ENCODE peak calls at places on chromosomes 5 and 9, in eight cellular contexts. One of them, this sample, is unnamed.
A peak's percentile ranks its signal among the peaks of the same experiment; 100 is the strongest.

GRCh38 chr5:173963867-173964429 is 25.0 kb upstream of the C5orf47 start:
- DNase-seq in AG09309: no peak
- DNase-seq in body of pancreas: peak; percentile 31
- DNase-seq in uterus: no peak
- DNase-seq in SK-N-SH: peak; percentile 83
- DNase-seq in fibroblast of the aortic adventitia: no peak
- DNase-seq in GM10248: no peak
- DNase-seq in cardiac fibroblast: no peak
- DNase-seq in this sample: peak; percentile 24

GRCh38 chr9:105973811-105974407 is 279.6 kb downstream of the TMEM38B start:
- DNase-seq in uterus: no peak
- DNase-seq in fibroblast of the aortic adventitia: no peak
- DNase-seq in body of pancreas: no peak
- DNase-seq in AG09309: no peak
- DNase-seq in SK-N-SH: no peak
- DNase-seq in cardiac fibroblast: peak; percentile 10
- DNase-seq in GM10248: no peak
- DNase-seq in this sample: no peak

GRCh38 chr9:2367970-2368369 is 253.6 kb upstream of the VLDLR start:
- DNase-seq in fibroblast of the aortic adventitia: no peak
- DNase-seq in AG09309: no peak
- DNase-seq in SK-N-SH: no peak
- DNase-seq in body of pancreas: no peak
- DNase-seq in cardiac fibroblast: no peak
- DNase-seq in GM10248: no peak
- DNase-seq in uterus: no peak
- DNase-seq in this sample: no peak

GRCh38 chr5:135890867-135891266 is 4.8 kb downstream of the IL9 start:
- DNase-seq in cardiac fibroblast: no peak
- DNase-seq in body of pancreas: no peak
- DNase-seq in SK-N-SH: no peak
- DNase-seq in fibroblast of the aortic adventitia: no peak
- DNase-seq in uterus: no peak
- DNase-seq in AG09309: no peak
- DNase-seq in GM10248: no peak
- DNase-seq in this sample: peak; percentile 11

GRCh38 chr5:34585601-34586104 is 70.5 kb upstream of the RAI14 start:
- DNase-seq in GM10248: no peak
- DNase-seq in body of pancreas: peak; percentile 48
- DNase-seq in uterus: no peak
- DNase-seq in AG09309: no peak
- DNase-seq in fibroblast of the aortic adventitia: peak; percentile 39
- DNase-seq in SK-N-SH: no peak
- DNase-seq in cardiac fibroblast: peak; percentile 59
- DNase-seq in this sample: peak; percentile 86

GRCh38 chr5:172857982-172858381 is 23.9 kb downstream of the ERGIC1 start:
- DNase-seq in fibroblast of the aortic adventitia: no peak
- DNase-seq in SK-N-SH: no peak
- DNase-seq in body of pancreas: no peak
- DNase-seq in cardiac fibroblast: no peak
- DNase-seq in AG09309: no peak
- DNase-seq in GM10248: no peak
- DNase-seq in uterus: peak; percentile 15
- DNase-seq in this sample: no peak

GRCh38 chr9:21102311-21102710 is 24.6 kb upstream of the IFNB1 start:
- DNase-seq in AG09309: no peak
- DNase-seq in uterus: no peak
- DNase-seq in cardiac fibroblast: no peak
- DNase-seq in SK-N-SH: no peak
- DNase-seq in GM10248: no peak
- DNase-seq in fibroblast of the aortic adventitia: peak; percentile 5
- DNase-seq in body of pancreas: no peak
- DNase-seq in this sample: no peak

GRCh38 chr5:156779436-156779835 is 70.7 kb upstream of the PPP1R2B start:
- DNase-seq in fibroblast of the aortic adventitia: no peak
- DNase-seq in SK-N-SH: no peak
- DNase-seq in body of pancreas: peak; percentile 9
- DNase-seq in cardiac fibroblast: no peak
- DNase-seq in AG09309: no peak
- DNase-seq in uterus: no peak
- DNase-seq in GM10248: no peak
- DNase-seq in this sample: no peak

GRCh38 chr9:16044116-16044881 is 491.5 kb downstream of the CCDC171 start:
- DNase-seq in cardiac fibroblast: peak; percentile 70
- DNase-seq in body of pancreas: no peak
- DNase-seq in AG09309: no peak
- DNase-seq in fibroblast of the aortic adventitia: peak; percentile 56
- DNase-seq in SK-N-SH: no peak
- DNase-seq in uterus: no peak
- DNase-seq in GM10248: no peak
- DNase-seq in this sample: no peak

GRCh38 chr5:43036856-43037711 is 3.0 kb downstream of the ANXA2R start:
- DNase-seq in AG09309: no peak
- DNase-seq in GM10248: no peak
- DNase-seq in uterus: no peak
- DNase-seq in cardiac fibroblast: peak; percentile 39
- DNase-seq in SK-N-SH: no peak
- DNase-seq in fibroblast of the aortic adventitia: no peak
- DNase-seq in body of pancreas: no peak
- DNase-seq in this sample: no peak

GRCh38 chr9:135131488-135131887 is 44.0 kb downstream of the OLFM1 start:
- DNase-seq in SK-N-SH: no peak
- DNase-seq in fibroblast of the aortic adventitia: no peak
- DNase-seq in cardiac fibroblast: no peak
- DNase-seq in body of pancreas: no peak
- DNase-seq in GM10248: no peak
- DNase-seq in AG09309: no peak
- DNase-seq in uterus: no peak
- DNase-seq in this sample: no peak

GRCh38 chr5:122078116-122078865 is at the start of gene LOX:
- DNase-seq in cardiac fibroblast: peak; percentile 97
- DNase-seq in uterus: peak; percentile 86
- DNase-seq in fibroblast of the aortic adventitia: peak; percentile 98
- DNase-seq in body of pancreas: peak; percentile 60
- DNase-seq in AG09309: peak; percentile 96
- DNase-seq in GM10248: peak; percentile 16
- DNase-seq in SK-N-SH: peak; percentile 54
- DNase-seq in this sample: peak; percentile 63

GRCh38 chr9:93652604-93653592 is 76.5 kb downstream of the PHF2 start:
- DNase-seq in AG09309: no peak
- DNase-seq in SK-N-SH: no peak
- DNase-seq in body of pancreas: peak; percentile 6
- DNase-seq in uterus: no peak
- DNase-seq in cardiac fibroblast: no peak
- DNase-seq in fibroblast of the aortic adventitia: no peak
- DNase-seq in GM10248: no peak
- DNase-seq in this sample: no peak

GRCh38 chr5:60223342-60223741 is 329.8 kb upstream of the PDE4D start:
- DNase-seq in GM10248: no peak
- DNase-seq in body of pancreas: no peak
- DNase-seq in cardiac fibroblast: no peak
- DNase-seq in uterus: no peak
- DNase-seq in SK-N-SH: no peak
- DNase-seq in AG09309: no peak
- DNase-seq in fibroblast of the aortic adventitia: no peak
- DNase-seq in this sample: peak; percentile 76

GRCh38 chr5:65034029-65034781 is 265.5 kb downstream of the CWC27 start:
- DNase-seq in AG09309: no peak
- DNase-seq in GM10248: no peak
- DNase-seq in body of pancreas: peak; percentile 37
- DNase-seq in SK-N-SH: no peak
- DNase-seq in uterus: no peak
- DNase-seq in fibroblast of the aortic adventitia: peak; percentile 81
- DNase-seq in cardiac fibroblast: peak; percentile 49
- DNase-seq in this sample: no peak

GRCh38 chr5:172450861-172451695 is 3.2 kb downstream of the SH3PXD2B start:
- DNase-seq in GM10248: peak; percentile 46
- DNase-seq in uterus: peak; percentile 66
- DNase-seq in body of pancreas: peak; percentile 53
- DNase-seq in fibroblast of the aortic adventitia: peak; percentile 70
- DNase-seq in AG09309: no peak
- DNase-seq in cardiac fibroblast: peak; percentile 70
- DNase-seq in SK-N-SH: peak; percentile 64
- DNase-seq in this sample: no peak

GRCh38 chr9:116320180-116320799 is 166.7 kb downstream of the PAPPA start:
- DNase-seq in SK-N-SH: no peak
- DNase-seq in uterus: no peak
- DNase-seq in body of pancreas: no peak
- DNase-seq in fibroblast of the aortic adventitia: no peak
- DNase-seq in GM10248: no peak
- DNase-seq in cardiac fibroblast: no peak
- DNase-seq in AG09309: no peak
- DNase-seq in this sample: no peak

GRCh38 chr5:114208120-114208519 is 153.8 kb upstream of the KCNN2 start:
- DNase-seq in GM10248: no peak
- DNase-seq in body of pancreas: no peak
- DNase-seq in cardiac fibroblast: no peak
- DNase-seq in fibroblast of the aortic adventitia: no peak
- DNase-seq in SK-N-SH: no peak
- DNase-seq in uterus: no peak
- DNase-seq in AG09309: no peak
- DNase-seq in this sample: no peak

GRCh38 chr9:9341203-9341602 is 1271.6 kb downstream of the PTPRD start:
- DNase-seq in uterus: no peak
- DNase-seq in SK-N-SH: peak; percentile 1
- DNase-seq in AG09309: no peak
- DNase-seq in GM10248: no peak
- DNase-seq in fibroblast of the aortic adventitia: no peak
- DNase-seq in cardiac fibroblast: no peak
- DNase-seq in body of pancreas: no peak
- DNase-seq in this sample: no peak

GRCh38 chr9:9337129-9337528 is 1275.7 kb downstream of the PTPRD start:
- DNase-seq in fibroblast of the aortic adventitia: no peak
- DNase-seq in uterus: no peak
- DNase-seq in cardiac fibroblast: no peak
- DNase-seq in SK-N-SH: no peak
- DNase-seq in GM10248: no peak
- DNase-seq in AG09309: no peak
- DNase-seq in body of pancreas: no peak
- DNase-seq in this sample: no peak
- TF ChIP-seq CTCF in fibroblast of the aortic adventitia: no peak
- TF ChIP-seq CTCF in uterus: no peak
- TF ChIP-seq CTCF in cardiac fibroblast: no peak
- TF ChIP-seq CTCF in SK-N-SH: no peak
- TF ChIP-seq CTCF in GM10248: no peak
- TF ChIP-seq CTCF in AG09309: no peak
- TF ChIP-seq CTCF in body of pancreas: no peak
- TF ChIP-seq CTCF in this sample: no peak

GRCh38 chr5:72846483-72846882 is 30.0 kb downstream of the TNPO1 start:
- DNase-seq in GM10248: no peak
- DNase-seq in AG09309: no peak
- DNase-seq in SK-N-SH: no peak
- DNase-seq in fibroblast of the aortic adventitia: no peak
- DNase-seq in body of pancreas: no peak
- DNase-seq in cardiac fibroblast: no peak
- DNase-seq in uterus: no peak
- DNase-seq in this sample: no peak

GRCh38 chr5:72845889-72846288 is 29.4 kb downstream of the TNPO1 start:
- DNase-seq in GM10248: no peak
- DNase-seq in uterus: no peak
- DNase-seq in SK-N-SH: no peak
- DNase-seq in fibroblast of the aortic adventitia: peak; percentile 91
- DNase-seq in cardiac fibroblast: peak; percentile 84
- DNase-seq in body of pancreas: no peak
- DNase-seq in AG09309: no peak
- DNase-seq in this sample: no peak

GRCh38 chr5:72841756-72842535 is 25.5 kb downstream of the TNPO1 start:
- DNase-seq in fibroblast of the aortic adventitia: peak; percentile 68
- DNase-seq in AG09309: peak; percentile 50
- DNase-seq in uterus: no peak
- DNase-seq in GM10248: no peak
- DNase-seq in cardiac fibroblast: peak; percentile 45
- DNase-seq in SK-N-SH: no peak
- DNase-seq in body of pancreas: no peak
- DNase-seq in this sample: no peak

GRCh38 chr5:72844218-72844603 is 27.8 kb downstream of the TNPO1 start:
- DNase-seq in uterus: no peak
- DNase-seq in cardiac fibroblast: no peak
- DNase-seq in GM10248: no peak
- DNase-seq in fibroblast of the aortic adventitia: no peak
- DNase-seq in SK-N-SH: no peak
- DNase-seq in AG09309: no peak
- DNase-seq in body of pancreas: no peak
- DNase-seq in this sample: no peak

GRCh38 chr5:72842816-72843215 is 26.4 kb downstream of the TNPO1 start:
- DNase-seq in SK-N-SH: no peak
- DNase-seq in body of pancreas: no peak
- DNase-seq in uterus: no peak
- DNase-seq in fibroblast of the aortic adventitia: no peak
- DNase-seq in cardiac fibroblast: peak; percentile 29
- DNase-seq in GM10248: no peak
- DNase-seq in AG09309: no peak
- DNase-seq in this sample: peak; percentile 55
- TF ChIP-seq CTCF in SK-N-SH: peak; percentile 45
- TF ChIP-seq CTCF in body of pancreas: no peak
- TF ChIP-seq CTCF in uterus: no peak
- TF ChIP-seq CTCF in fibroblast of the aortic adventitia: peak; percentile 9
- TF ChIP-seq CTCF in cardiac fibroblast: no peak
- TF ChIP-seq CTCF in GM10248: peak; percentile 23
- TF ChIP-seq CTCF in AG09309: peak; percentile 21
- TF ChIP-seq CTCF in this sample: peak; percentile 34

GRCh38 chr5:167049043-167049663 is 1242.3 kb upstream of the WWC1 start:
- DNase-seq in GM10248: peak; percentile 11
- DNase-seq in uterus: no peak
- DNase-seq in cardiac fibroblast: peak; percentile 63
- DNase-seq in AG09309: no peak
- DNase-seq in fibroblast of the aortic adventitia: peak; percentile 6
- DNase-seq in SK-N-SH: peak; percentile 43
- DNase-seq in body of pancreas: peak; percentile 82
- DNase-seq in this sample: peak; percentile 32
- TF ChIP-seq CTCF in GM10248: peak; percentile 42
- TF ChIP-seq CTCF in uterus: no peak
- TF ChIP-seq CTCF in cardiac fibroblast: no peak
- TF ChIP-seq CTCF in AG09309: peak; percentile 15
- TF ChIP-seq CTCF in fibroblast of the aortic adventitia: no peak
- TF ChIP-seq CTCF in SK-N-SH: peak; percentile 75
- TF ChIP-seq CTCF in body of pancreas: peak; percentile 82
- TF ChIP-seq CTCF in this sample: peak; percentile 75

GRCh38 chr5:125180222-125180621 is 433.8 kb upstream of the ZNF608 start:
- DNase-seq in SK-N-SH: no peak
- DNase-seq in GM10248: no peak
- DNase-seq in cardiac fibroblast: peak; percentile 49
- DNase-seq in uterus: no peak
- DNase-seq in body of pancreas: no peak
- DNase-seq in fibroblast of the aortic adventitia: peak; percentile 42
- DNase-seq in AG09309: no peak
- DNase-seq in this sample: no peak

GRCh38 chr5:125179617-125180016 is 433.2 kb upstream of the ZNF608 start:
- DNase-seq in AG09309: no peak
- DNase-seq in cardiac fibroblast: no peak
- DNase-seq in SK-N-SH: no peak
- DNase-seq in body of pancreas: no peak
- DNase-seq in GM10248: no peak
- DNase-seq in uterus: no peak
- DNase-seq in fibroblast of the aortic adventitia: no peak
- DNase-seq in this sample: no peak

GRCh38 chr5:125177340-125177739 is 430.9 kb upstream of the ZNF608 start:
- DNase-seq in uterus: no peak
- DNase-seq in body of pancreas: no peak
- DNase-seq in AG09309: no peak
- DNase-seq in GM10248: no peak
- DNase-seq in cardiac fibroblast: no peak
- DNase-seq in fibroblast of the aortic adventitia: no peak
- DNase-seq in SK-N-SH: no peak
- DNase-seq in this sample: no peak

GRCh38 chr5:125175348-125176004 is 429.0 kb upstream of the ZNF608 start:
- DNase-seq in SK-N-SH: no peak
- DNase-seq in fibroblast of the aortic adventitia: peak; percentile 52
- DNase-seq in GM10248: no peak
- DNase-seq in body of pancreas: no peak
- DNase-seq in AG09309: no peak
- DNase-seq in uterus: no peak
- DNase-seq in cardiac fibroblast: peak; percentile 31
- DNase-seq in this sample: no peak

GRCh38 chr5:125176005-125176390 is 429.6 kb upstream of the ZNF608 start:
- DNase-seq in AG09309: no peak
- DNase-seq in body of pancreas: no peak
- DNase-seq in GM10248: no peak
- DNase-seq in cardiac fibroblast: no peak
- DNase-seq in SK-N-SH: no peak
- DNase-seq in uterus: no peak
- DNase-seq in fibroblast of the aortic adventitia: no peak
- DNase-seq in this sample: no peak
- TF ChIP-seq CTCF in AG09309: no peak
- TF ChIP-seq CTCF in body of pancreas: no peak
- TF ChIP-seq CTCF in GM10248: no peak
- TF ChIP-seq CTCF in cardiac fibroblast: no peak
- TF ChIP-seq CTCF in SK-N-SH: no peak
- TF ChIP-seq CTCF in uterus: no peak
- TF ChIP-seq CTCF in fibroblast of the aortic adventitia: no peak
- TF ChIP-seq CTCF in this sample: no peak

This sample was measured in mammary epithelial cell.